ENCODE peak calls at places on chromosomes 13 and 19, in nine cellular contexts. D is ovary, W is sigmoid colon, U is transverse colon, R is H1, T is esophagus muscularis mucosa, O is A549, I is tibial nerve, N is K562. V is an unnamed sample.

GRCh38 chr13:51542358-51542972 is 41.8 kb upstream of the WDFY2 start:
- DNase-seq in R (no peak), W (no peak), I (no peak), U (no peak), O (peak; percentile 33), D (no peak), N (no peak), T (no peak), V (no peak)

GRCh38 chr13:91017031-91017668 is 330.3 kb upstream of the MIR17HG start:
- DNase-seq in U (no peak), I (no peak), N (peak; percentile 96), D (no peak), W (no peak), R (peak; percentile 74), O (peak; percentile 53), T (no peak), V (no peak)

GRCh38 chr13:30216111-30216510 is 91.2 kb downstream of the KATNAL1 start:
- DNase-seq in W (no peak), T (no peak), O (no peak), R (no peak), D (no peak), U (no peak), I (no peak), N (no peak), V (no peak)

GRCh38 chr13:32264407-32264806 is 50.8 kb downstream of the ZAR1L start:
- DNase-seq in D (no peak), I (peak; percentile 21), T (no peak), W (peak; percentile 85), O (no peak), R (no peak), U (peak; percentile 27), N (no peak), V (peak; percentile 75)

GRCh38 chr13:39370048-39370447 is 232.9 kb downstream of the LHFPL6 start:
- DNase-seq in I (no peak), O (no peak), R (no peak), N (no peak), U (no peak), W (no peak), D (no peak), T (no peak), V (no peak)

GRCh38 chr13:59488436-59488835 is 675.3 kb downstream of the DIAPH3 start:
- DNase-seq in U (no peak), O (no peak), D (no peak), W (no peak), R (no peak), T (no peak), I (no peak), N (no peak), V (no peak)

GRCh38 chr19:13022859-13023636 is 27.8 kb downstream of the NFIX start:
- DNase-seq in U (peak; percentile 76), D (peak; percentile 93), N (peak; percentile 71), I (peak; percentile 73), W (peak; percentile 97), R (no peak), T (peak; percentile 95), O (no peak), V (peak; percentile 93)

GRCh38 chr13:49560270-49561063 is 24.9 kb downstream of the RCBTB1 start:
- DNase-seq in O (peak; percentile 29), U (peak; percentile 15), T (no peak), N (no peak), I (no peak), W (no peak), D (no peak), R (no peak), V (no peak)

GRCh38 chr13:110713981-110714797 is 689 bp downstream of the ING1 start:
- DNase-seq in N (no peak), U (peak; percentile 65), T (no peak), D (peak; percentile 61), W (peak; percentile 84), R (peak; percentile 56), I (peak; percentile 31), O (peak; percentile 34), V (no peak)

GRCh38 chr13:73467103-73467502 is 408.3 kb downstream of the KLF5 start:
- DNase-seq in N (no peak), W (no peak), D (no peak), O (no peak), T (no peak), R (no peak), U (no peak), I (no peak), V (no peak)

GRCh38 chr13:78806457-78806856 is 147.5 kb upstream of the OBI1 start:
- DNase-seq in W (no peak), N (no peak), D (no peak), I (no peak), U (no peak), O (peak; percentile 6), T (no peak), R (no peak), V (no peak)

GRCh38 chr13:114090476-114090875 is 41.9 kb downstream of the RASA3 start:
- DNase-seq in D (no peak), W (peak; percentile 20), O (no peak), I (peak; percentile 2), R (no peak), N (no peak), T (no peak), U (peak; percentile 13), V (no peak)

GRCh38 chr13:114089751-114090400 is 42.5 kb downstream of the RASA3 start:
- DNase-seq in N (no peak), T (no peak), R (no peak), U (peak; percentile 25), W (peak; percentile 41), I (peak; percentile 1), O (no peak), D (no peak), V (peak; percentile 49)

GRCh38 chr13:114088863-114089262 is 43.6 kb downstream of the RASA3 start:
- DNase-seq in D (no peak), I (no peak), W (no peak), N (no peak), R (no peak), T (no peak), U (no peak), O (no peak), V (no peak)

GRCh38 chr13:114088234-114088633 is 44.2 kb downstream of the RASA3 start:
- DNase-seq in U (no peak), W (no peak), I (peak; percentile 2), O (no peak), N (no peak), D (no peak), R (no peak), T (no peak), V (no peak)

DNA sequence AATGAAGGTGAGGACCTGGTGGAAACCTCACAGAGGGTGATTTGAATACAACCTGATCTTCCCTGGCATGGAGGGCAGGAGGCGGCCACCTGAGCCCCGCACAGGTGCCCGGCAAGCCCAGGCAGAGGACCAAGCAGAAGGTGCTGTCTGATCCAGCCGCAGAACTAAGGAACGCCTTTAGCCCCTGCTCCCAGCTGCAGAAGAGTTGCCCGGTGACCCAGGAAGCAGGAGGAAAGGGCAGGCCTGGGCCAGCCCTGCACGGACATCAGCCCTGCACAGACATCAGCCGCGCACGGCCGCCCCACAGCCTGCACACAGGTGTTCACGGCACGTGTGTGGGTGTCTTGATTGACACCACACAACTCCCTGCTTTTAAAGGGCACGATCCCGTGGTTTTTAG is 43.1 kb downstream of the RASA3 start:
- DNase-seq in N (no peak), O (no peak), R (no peak), D (no peak), T (no peak), W (peak; percentile 37), I (no peak), U (peak; percentile 5), V (peak; percentile 44)
- TF ChIP-seq EP300 in N (no peak), O (no peak), R (no peak), D (no peak), T (no peak), W (no peak), I (no peak), U (no peak), V (no peak)

DNA sequence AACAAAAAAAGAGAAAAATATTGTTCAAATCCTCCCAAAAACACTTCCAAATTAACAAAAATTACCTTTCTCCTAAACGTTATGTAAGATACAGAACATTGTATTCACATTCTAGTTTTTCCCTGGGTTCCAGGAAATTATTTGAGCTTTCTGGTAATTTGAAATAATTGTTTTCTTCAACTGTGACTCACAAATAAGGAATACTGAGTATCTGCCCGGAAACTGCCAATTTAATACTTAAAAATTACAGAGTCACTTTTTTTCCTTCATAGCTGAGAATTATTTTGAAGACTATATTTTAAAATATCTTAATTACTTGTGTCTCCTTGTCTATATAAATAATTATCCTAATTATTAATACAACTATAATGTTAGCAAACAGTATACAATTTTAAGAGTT is 709.0 kb upstream of the ARGLU1 start:
- DNase-seq in U (no peak), R (no peak), T (no peak), I (no peak), O (no peak), D (no peak), W (no peak), N (no peak), V (no peak)
- TF ChIP-seq POLR2A in U (no peak), R (no peak), T (no peak), I (no peak), O (no peak), D (no peak), W (no peak), N (no peak), V (no peak)

DNA sequence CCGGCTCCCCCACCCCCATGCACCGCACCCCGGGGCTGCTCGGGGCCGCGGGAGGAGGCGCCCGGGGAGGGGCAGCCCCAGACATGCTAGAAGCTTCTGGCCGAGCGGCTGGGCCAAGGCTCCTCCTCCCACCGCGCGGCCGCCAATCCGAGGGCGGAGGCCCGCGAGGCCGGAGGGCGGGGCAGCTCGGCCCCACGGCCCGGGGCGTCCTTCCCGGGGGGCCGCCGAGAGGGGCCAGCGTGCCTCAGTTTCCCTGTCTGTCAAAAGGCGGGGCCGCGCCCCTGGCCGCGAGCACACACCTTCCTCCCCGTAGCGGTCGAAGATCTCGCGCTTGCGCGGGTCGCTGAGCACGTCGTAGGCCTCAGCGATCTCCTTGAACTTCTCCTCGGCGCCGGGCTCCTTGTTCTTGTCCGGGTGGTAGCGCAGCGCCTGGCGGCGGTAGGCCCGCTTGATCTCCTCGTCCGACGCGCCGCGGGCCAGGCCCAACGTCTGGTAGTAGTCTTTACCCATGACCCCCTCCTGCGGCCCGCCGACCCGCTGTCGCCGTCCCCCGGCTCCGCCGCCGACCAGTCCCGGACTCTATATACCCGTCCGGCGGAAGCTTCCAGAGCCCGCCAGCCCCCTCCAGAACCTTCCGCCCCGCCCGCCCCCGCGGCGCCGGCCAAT is at the start of gene DNAJB1:
- DNase-seq in T (no peak), W (peak; percentile 92), N (peak; percentile 89), D (peak; percentile 82), U (peak; percentile 88), R (peak; percentile 80), I (peak; percentile 69), O (peak; percentile 64), V (peak; percentile 85)
- H3K4me1 ChIP-seq in T (peaks cover 49% of the 10 kb centered on the region), W (no peaks in the 10 kb centered on the region), N (peaks cover 54% of the 10 kb centered on the region), D (peaks cover 12% of the 10 kb centered on the region), U (peaks cover 65% of the 10 kb centered on the region), R (peaks cover 8% of the 10 kb centered on the region), I (peaks cover 48% of the 10 kb centered on the region), O (peaks cover 66% of the 10 kb centered on the region), V (peaks cover 53% of the 10 kb centered on the region)

GRCh38 chr13:28268800-28269223 is 130.5 kb downstream of the PAN3 start:
- DNase-seq in W (no peak), R (no peak), U (no peak), I (no peak), O (no peak), D (no peak), T (no peak), N (no peak), V (no peak)

DNA sequence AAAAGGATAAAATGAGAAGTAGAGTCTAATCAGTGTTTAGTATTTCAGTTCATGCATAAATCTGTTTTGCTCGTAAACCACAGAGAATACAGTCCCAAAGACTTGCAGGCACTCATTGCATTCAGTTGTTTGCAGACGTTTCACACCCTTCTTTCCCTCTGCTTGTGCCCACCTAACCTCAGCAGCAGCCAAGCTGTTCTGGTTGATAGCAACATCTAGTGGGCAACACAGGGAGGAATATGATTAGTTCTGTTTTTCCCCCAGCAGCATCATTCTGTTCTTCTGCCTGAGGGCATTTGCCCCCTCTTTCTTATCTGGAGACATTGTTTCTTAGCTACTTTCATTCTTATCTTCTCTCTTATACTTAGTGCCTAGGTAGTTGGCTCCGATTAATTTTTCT is 135.6 kb downstream of the PAN3 start:
- DNase-seq in W (no peak), N (no peak), T (no peak), I (no peak), U (no peak), D (no peak), O (no peak), R (no peak), V (no peak)
- TF ChIP-seq EP300 in W (no peak), N (no peak), T (no peak), I (no peak), U (no peak), D (no peak), O (no peak), R (no peak), V (no peak)

V was measured in suprapubic skin.